ENCODE peak calls at places on chromosomes 16 and 17, in four cellular contexts. L is neural crest cell, Y is MM.1S, R is HS-5. B is an unnamed sample.

GRCh38 chr17:16977932-16978331 is 6.0 kb upstream of the TNFRSF13B start:
- DNase-seq in L (no peak), Y (peak; percentile 4), R (no peak), B (no peak)

GRCh38 chr16:49706620-49707355 is 149.1 kb downstream of the ZNF423 start:
- DNase-seq in L (no peak), Y (no peak), R (no peak), B (no peak)

GRCh38 chr16:65178151-65178550 is 56.3 kb upstream of the CDH11 start:
- DNase-seq in L (no peak), Y (no peak), R (peak; percentile 16), B (no peak)

GRCh38 chr17:82815790-82816305 is 24.0 kb downstream of the ZNF750 start:
- DNase-seq in L (no peak), Y (no peak), R (no peak), B (no peak)

GRCh38 chr17:5821057-5821456 is 236.7 kb upstream of the NLRP1 start:
- DNase-seq in L (no peak), Y (no peak), R (peak; percentile 65), B (no peak)

GRCh38 chr16:68070811-68071546 is 14.2 kb upstream of the NFATC3 start:
- DNase-seq in L (no peak), Y (no peak), R (no peak), B (no peak)

GRCh38 chr17:49707246-49707607 is 537 bp downstream of the SLC35B1 start:
- DNase-seq in L (no peak), Y (peak; percentile 27), R (no peak), B (no peak)

GRCh38 chr16:68893710-68894705 is 50.7 kb downstream of the TANGO6 start:
- DNase-seq in L (peak; percentile 9), Y (no peak), R (no peak), B (peak; percentile 29)

GRCh38 chr16:69709456-69710084 is 16.8 kb downstream of the NQO1 start:
- DNase-seq in L (no peak), Y (peak; percentile 67), R (peak; percentile 32), B (peak; percentile 52)

GRCh38 chr16:72073831-72074230 is 10.8 kb downstream of the HPR start:
- DNase-seq in L (no peak), Y (no peak), R (no peak), B (no peak)

GRCh38 chr16:25501530-25502255 is 190.1 kb upstream of the HS3ST4 start:
- DNase-seq in L (no peak), Y (no peak), R (no peak), B (no peak)

B was measured in D341Med.